ENCODE peak calls at places on chromosomes 3 and 15, in nine cellular contexts. K is endothelial cell of umbilical vein, E is HCT116, J is stomach, N is spleen, A is HepG2, L is upper lobe of left lung, X is K562, P is sigmoid colon. F is an unnamed sample.

GRCh38 chr3:150397220-150397619 is 10.9 kb upstream of the TSC22D2 start:
- DNase-seq in E (no peak), L (no peak), N (no peak), J (no peak), K (no peak), X (no peak), A (no peak), P (no peak), F (no peak)

GRCh38 chr3:111128884-111129283 is 57.3 kb downstream of the NECTIN3 start:
- DNase-seq in A (no peak), X (no peak), P (no peak), N (no peak), E (no peak), L (no peak), J (no peak), K (no peak), F (no peak)

GRCh38 chr3:54781728-54782127 is 146.1 kb downstream of the LRTM1 start:
- DNase-seq in L (no peak), K (no peak), E (no peak), A (no peak), X (no peak), J (no peak), P (no peak), N (no peak), F (no peak)

GRCh38 chr15:37134699-37135131 is 34.4 kb upstream of the MEIS2 start:
- DNase-seq in P (no peak), X (peak), L (no peak), A (peak), N (no peak), K (peak), J (no peak), E (peak), F (no peak)

GRCh38 chr3:126936110-126936509 is 46.8 kb upstream of the PLXNA1 start:
- DNase-seq in K (no peak), N (peak), J (no peak), A (no peak), P (no peak), E (no peak), L (no peak), X (no peak), F (no peak)

GRCh38 chr3:124419303-124419702 is 310.9 kb upstream of the UMPS start:
- DNase-seq in E (no peak), X (no peak), N (no peak), K (no peak), J (no peak), L (no peak), P (no peak), A (no peak), F (no peak)

GRCh38 chr15:89665449-89666146 is 10.3 kb upstream of the KIF7 start:
- DNase-seq in L (peak), P (peak), A (no peak), X (no peak), K (peak), E (no peak), N (peak), J (peak), F (no peak)

GRCh38 chr3:189188466-189188865 is 16.7 kb downstream of the TPRG1 start:
- DNase-seq in J (no peak), E (no peak), P (no peak), N (no peak), L (no peak), K (no peak), X (no peak), A (peak), F (no peak)

GRCh38 chr3:79976466-79976865 is 208.7 kb upstream of the ROBO1 start:
- DNase-seq in P (no peak), E (no peak), N (no peak), X (no peak), K (peak), L (no peak), A (no peak), J (no peak), F (no peak)

GRCh38 chr3:111712294-111713180 is 117.4 kb upstream of the ZBED2 start:
- DNase-seq in N (peak), A (no peak), X (no peak), K (no peak), L (peak), J (no peak), E (no peak), P (peak), F (no peak)

GRCh38 chr3:14849831-14850230 is 31.1 kb downstream of the FGD5 start:
- DNase-seq in K (no peak), X (no peak), J (no peak), A (no peak), N (no peak), P (peak), E (no peak), L (no peak), F (no peak)

GRCh38 chr3:10459954-10460754 is 45.2 kb downstream of the ATP2B2 start:
- DNase-seq in K (peak), J (peak), L (no peak), A (peak), P (no peak), N (no peak), X (peak), E (peak), F (no peak)

GRCh38 chr3:14243782-14244181 is 65.2 kb downstream of the LSM3 start:
- DNase-seq in J (no peak), L (no peak), X (no peak), P (no peak), A (no peak), E (no peak), K (no peak), N (no peak), F (no peak)

GRCh38 chr3:112374334-112374734 is 41.4 kb downstream of the CD200 start:
- DNase-seq in P (no peak), N (no peak), K (peak), A (no peak), J (no peak), X (no peak), L (no peak), E (no peak), F (no peak)

GRCh38 chr15:98413973-98414546 is 234.3 kb upstream of the IGF1R start:
- DNase-seq in L (no peak), N (no peak), A (no peak), P (no peak), X (no peak), J (no peak), K (no peak), E (no peak), F (no peak)

GRCh38 chr3:25780618-25781017 is 2.6 kb downstream of the NGLY1 start:
- DNase-seq in K (no peak), L (no peak), J (no peak), X (no peak), N (no peak), P (no peak), A (no peak), E (no peak), F (no peak)

GRCh38 chr3:195895078-195895899 is 13.1 kb downstream of the TNK2 start:
- DNase-seq in J (peak), X (peak), A (peak), E (peak), N (peak), K (peak), P (peak), L (peak), F (peak)

GRCh38 chr3:52237006-52237658 is 1.8 kb downstream of the TWF2 start:
- DNase-seq in K (no peak), N (peak), E (no peak), X (no peak), P (no peak), J (no peak), A (no peak), L (no peak), F (no peak)

GRCh38 chr3:13093687-13094086 is 20.5 kb upstream of the IQSEC1 start:
- DNase-seq in A (no peak), X (peak), K (no peak), N (no peak), J (no peak), P (no peak), L (no peak), E (no peak), F (no peak)

GRCh38 chr3:132598181-132598580 is 1.1 kb downstream of the ACKR4 start:
- DNase-seq in K (peak), E (no peak), N (no peak), A (no peak), L (no peak), J (no peak), P (no peak), X (no peak), F (no peak)

GRCh38 chr15:92625297-92625980 is 30.1 kb downstream of the FAM174B start:
- DNase-seq in A (no peak), K (peak), J (no peak), X (no peak), E (no peak), P (no peak), N (no peak), L (no peak), F (no peak)

GRCh38 chr3:134260984-134261383 is 10.3 kb upstream of the RYK start:
- DNase-seq in E (no peak), K (no peak), X (no peak), A (no peak), L (no peak), P (no peak), N (no peak), J (no peak), F (no peak)

GRCh38 chr3:98982336-98982735 is 80.8 kb upstream of the DCBLD2 start:
- DNase-seq in P (no peak), A (no peak), N (no peak), E (no peak), X (no peak), L (no peak), J (no peak), K (no peak), F (no peak)

GRCh38 chr3:195905970-195906864 is 2.1 kb downstream of the TNK2 start:
- DNase-seq in J (no peak), N (peak), P (peak), E (no peak), K (no peak), X (no peak), A (no peak), L (no peak), F (no peak)

GRCh38 chr3:58564456-58565160 is 12.6 kb downstream of the FAM107A start:
- DNase-seq in P (no peak), K (peak), J (no peak), X (no peak), E (no peak), N (no peak), A (peak), L (no peak), F (no peak)

GRCh38 chr3:191922570-191922969 is 461.6 kb downstream of the PYDC2 start:
- DNase-seq in P (no peak), K (no peak), E (no peak), X (no peak), N (no peak), L (no peak), J (no peak), A (no peak), F (no peak)

GRCh38 chr3:99429501-99429900 is 208.9 kb upstream of the COL8A1 start:
- DNase-seq in K (no peak), L (no peak), N (no peak), E (no peak), J (no peak), A (no peak), P (no peak), X (no peak), F (no peak)

GRCh38 chr3:51384145-51384729 is 854 bp upstream of the MANF start:
- DNase-seq in K (peak), J (no peak), E (no peak), A (no peak), X (no peak), N (peak), L (peak), P (peak), F (no peak)

GRCh38 chr15:55267401-55268053 is 22.1 kb downstream of the RAB27A start:
- DNase-seq in X (peak), J (peak), K (peak), N (peak), E (no peak), P (no peak), A (no peak), L (peak), F (no peak)

GRCh38 chr3:64150527-64151238 is 74.6 kb downstream of the PRICKLE2 start:
- DNase-seq in A (peak), E (no peak), P (peak), L (peak), N (no peak), X (no peak), K (peak), J (peak), F (peak)

GRCh38 chr15:69958494-69959134 is 139.1 kb downstream of the TLE3 start:
- DNase-seq in L (no peak), K (no peak), P (no peak), N (no peak), X (no peak), E (peak), A (no peak), J (no peak), F (no peak)

GRCh38 chr3:52805270-52806039 is 10.9 kb downstream of the ITIH3 start:
- DNase-seq in N (no peak), X (no peak), P (no peak), E (no peak), J (no peak), A (no peak), K (no peak), L (no peak), F (no peak)

GRCh38 chr3:178966299-178967183 is 105.1 kb downstream of the ZMAT3 start:
- DNase-seq in N (no peak), K (peak), A (peak), L (no peak), E (peak), J (no peak), X (peak), P (no peak), F (no peak)

GRCh38 chr3:129663045-129663446 is 56.6 kb upstream of the PLXND1 start:
- DNase-seq in P (no peak), L (no peak), X (no peak), K (no peak), N (no peak), A (peak), E (peak), J (no peak), F (peak)

GRCh38 chr3:156673732-156674045 is 701 bp upstream of the TIPARP start:
- DNase-seq in E (no peak), P (no peak), J (no peak), K (no peak), N (no peak), X (no peak), A (no peak), L (no peak), F (no peak)
- H3K4me3 ChIP-seq in E (peak), P (peak), J (peak), K (peak), N (peak), X (peak), A (peak), L (peak), F (peak)

GRCh38 chr15:75456710-75457109 is 5.2 kb upstream of the SIN3A start:
- DNase-seq in A (no peak), K (no peak), J (no peak), P (no peak), X (peak), N (no peak), L (no peak), E (no peak), F (no peak)

GRCh38 chr15:75454471-75455418 is 3.3 kb upstream of the SIN3A start:
- DNase-seq in P (peak), N (peak), L (peak), E (peak), X (peak), A (no peak), J (peak), K (peak), F (no peak)

GRCh38 chr15:75453703-75454470 is 2.4 kb upstream of the SIN3A start:
- DNase-seq in E (peak), L (peak), K (peak), P (peak), J (peak), N (peak), X (peak), A (peak), F (peak)

GRCh38 chr15:75455982-75456531 is 4.6 kb upstream of the SIN3A start:
- DNase-seq in J (peak), X (peak), L (no peak), N (no peak), E (peak), A (peak), K (peak), P (no peak), F (no peak)

GRCh38 chr15:75455424-75455981 is 4.0 kb upstream of the SIN3A start:
- DNase-seq in E (peak), L (peak), X (peak), K (peak), A (peak), P (peak), J (peak), N (peak), F (peak)
- TF ChIP-seq POLR2A in E (peak), L (peak), X (peak), K (no peak), A (no peak), P (peak), J (peak), N (no peak), F (peak)

GRCh38 chr15:67149068-67149841 is 83.9 kb downstream of the SMAD3 start:
- DNase-seq in P (peak), E (no peak), L (no peak), K (no peak), J (no peak), X (no peak), N (no peak), A (peak), F (no peak)

GRCh38 chr15:67148196-67148701 is 82.8 kb downstream of the SMAD3 start:
- DNase-seq in A (peak), L (no peak), K (peak), N (no peak), J (no peak), X (no peak), E (no peak), P (peak), F (no peak)

GRCh38 chr15:67147410-67147949 is 82.1 kb downstream of the SMAD3 start:
- DNase-seq in A (no peak), J (no peak), N (no peak), L (no peak), K (no peak), E (no peak), P (peak), X (no peak), F (no peak)

GRCh38 chr15:67152429-67152828 is 87.0 kb downstream of the SMAD3 start:
- DNase-seq in P (peak), A (no peak), X (no peak), K (no peak), J (no peak), E (no peak), N (no peak), L (no peak), F (no peak)

DNA sequence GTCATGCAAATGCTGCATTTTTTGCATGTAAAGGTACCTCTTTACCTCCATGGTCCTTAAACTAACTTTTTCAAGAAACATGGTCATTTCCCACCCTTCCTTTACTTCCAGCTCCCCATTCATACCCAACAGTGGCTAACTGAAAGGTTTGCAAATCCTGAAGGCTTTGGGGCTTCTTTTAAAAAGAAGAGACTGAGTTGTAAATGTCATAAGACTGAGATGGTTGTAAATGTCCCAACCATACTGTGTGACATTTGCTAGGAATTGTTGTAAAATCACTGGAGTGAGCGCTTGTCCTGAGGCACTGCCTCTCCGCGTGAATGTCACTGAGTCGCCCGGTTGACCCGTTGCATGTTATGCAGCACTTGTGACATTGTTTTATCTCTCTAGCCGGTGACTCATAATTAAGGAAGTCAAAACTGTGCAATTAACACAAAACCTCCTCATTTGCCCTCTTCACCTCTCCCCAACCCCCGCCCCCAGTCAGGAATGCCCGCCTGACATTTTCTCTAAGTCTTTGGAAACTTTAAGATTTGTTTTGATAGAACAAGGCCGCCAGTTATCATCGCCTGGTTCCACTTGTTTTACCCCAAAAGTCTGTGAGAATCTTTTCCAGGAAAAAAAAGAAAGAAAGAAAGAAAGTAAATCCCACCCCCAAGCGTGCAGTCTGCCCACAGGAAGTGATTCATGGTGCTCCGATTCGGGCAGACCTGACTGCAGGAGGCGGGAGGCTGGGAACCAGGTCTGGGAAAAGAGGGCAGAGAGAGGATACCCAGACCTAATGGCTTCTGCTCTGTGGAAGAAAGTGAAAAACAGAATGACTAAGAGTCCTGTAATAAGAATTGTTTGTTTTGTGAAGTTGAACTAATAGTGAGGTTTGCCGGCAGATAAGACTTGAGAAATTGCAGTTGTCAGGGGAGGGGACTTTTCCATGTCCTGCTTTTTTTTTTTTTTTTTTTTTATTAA is 84.7 kb downstream of the SMAD3 start:
- DNase-seq in E (peak), X (peak), L (no peak), N (no peak), K (peak), P (peak), J (peak), A (peak), F (no peak)
- TF ChIP-seq POLR2AphosphoS5 in E (peak), X (no peak), L (peak), N (peak), K (peak), P (peak), J (peak), A (no peak), F (peak)

GRCh38 chr15:48273047-48273446 is 58.2 kb upstream of the DUT start:
- DNase-seq in A (no peak), L (no peak), N (no peak), X (no peak), E (no peak), J (no peak), P (no peak), K (no peak), F (no peak)
- H3K4me3 ChIP-seq in A (no peak), L (no peak), N (no peak), X (no peak), E (no peak), J (no peak), P (no peak), K (no peak), F (no peak)

DNA sequence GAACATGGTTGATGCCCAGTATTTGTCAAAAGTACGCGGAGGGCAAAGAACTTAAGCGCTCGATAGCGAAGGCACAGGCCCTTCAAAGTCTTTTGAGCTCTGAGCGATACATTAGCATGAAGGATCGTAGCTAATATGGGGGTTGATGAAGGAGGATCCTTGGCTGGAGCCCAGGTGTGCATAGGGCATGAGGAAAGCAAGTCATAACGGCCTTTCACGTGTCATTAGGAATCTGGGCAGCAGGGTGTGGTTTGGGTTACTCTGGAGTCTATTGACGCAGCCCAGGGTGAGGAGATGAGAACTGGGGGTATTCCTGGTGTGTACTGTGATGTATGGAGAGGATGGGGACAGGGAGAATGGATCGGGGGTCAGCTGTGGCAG is 31.7 kb downstream of the SPINK8 start:
- DNase-seq in L (no peak), E (peak), P (peak), N (no peak), J (peak), X (peak), K (no peak), A (peak), F (no peak)
- TF ChIP-seq POLR2A in L (no peak), E (no peak), P (no peak), N (no peak), J (no peak), X (no peak), K (no peak), A (no peak), F (no peak)

F was measured in breast epithelium.